ENCODE peak calls at places on chromosomes 4 and X, in ten cellular contexts. C is transverse colon, D is cardiac fibroblast, O is Peyer's patch, T is NB4, Q is neural progenitor cell, I is heart left ventricle, H is endodermal cell, F is astrocyte of the spinal cord, S is fibroblast of the aortic adventitia. W is an unnamed sample.
A peak's percentile ranks its signal among the peaks of the same experiment; 100 is the strongest.

GRCh38 chrX:129361566-129361965 is 161.7 kb downstream of the SMARCA1 start:
- DNase-seq in C (no peak), F (no peak), Q (no peak), H (no peak), O (no peak), T (no peak), S (no peak), I (no peak), D (no peak), W (no peak)

GRCh38 chr4:155694100-155694785 is 27.6 kb downstream of the GUCY1A1 start:
- DNase-seq in D (no peak), Q (no peak), F (no peak), T (no peak), C (no peak), S (no peak), O (no peak), H (no peak), I (no peak), W (no peak)

GRCh38 chr4:140719022-140719421 is 37.2 kb downstream of the TBC1D9 start:
- DNase-seq in D (peak; percentile 67), T (no peak), H (no peak), F (peak; percentile 56), Q (no peak), O (no peak), C (no peak), S (peak; percentile 65), I (no peak), W (peak; percentile 68)

GRCh38 chrX:139560221-139560620 is 29.7 kb downstream of the F9 start:
- DNase-seq in T (no peak), I (no peak), C (no peak), H (no peak), S (peak; percentile 52), F (peak; percentile 18), Q (no peak), D (peak; percentile 0), O (no peak), W (no peak)

GRCh38 chrX:40402771-40403533 is 177.8 kb upstream of the ATP6AP2 start:
- DNase-seq in H (peak; percentile 55), S (peak; percentile 62), F (peak; percentile 34), Q (no peak), T (peak; percentile 61), C (peak; percentile 21), I (no peak), D (peak; percentile 28), O (peak; percentile 48), W (peak; percentile 24)

GRCh38 chr4:6641164-6641970 is 882 bp downstream of the MRFAP1 start:
- DNase-seq in C (peak; percentile 61), Q (peak; percentile 59), O (peak; percentile 74), I (peak; percentile 63), H (peak; percentile 64), T (peak; percentile 60), S (peak; percentile 37), D (peak; percentile 45), F (peak; percentile 37), W (peak; percentile 56)

GRCh38 chrX:74535211-74535621 is 79.2 kb downstream of the RLIM start:
- DNase-seq in C (peak; percentile 12), I (no peak), Q (peak; percentile 69), S (peak; percentile 78), H (peak; percentile 65), O (peak; percentile 52), F (peak; percentile 67), D (peak; percentile 76), T (peak; percentile 81), W (peak; percentile 79)

GRCh38 chr4:185424905-185425599 is 712 bp downstream of the UFSP2 start:
- DNase-seq in Q (peak; percentile 7), D (no peak), S (peak; percentile 62), H (peak; percentile 48), I (no peak), O (no peak), T (no peak), F (no peak), C (no peak), W (peak; percentile 54)

GRCh38 chr4:7831330-7831729 is 108.3 kb downstream of the AFAP1 start:
- DNase-seq in D (peak; percentile 75), C (no peak), F (peak; percentile 85), S (peak; percentile 65), H (no peak), I (peak; percentile 51), Q (no peak), T (no peak), O (no peak), W (peak; percentile 94)

GRCh38 chrX:104864296-104864695 is 298.3 kb downstream of the IL1RAPL2 start:
- DNase-seq in O (no peak), S (no peak), I (no peak), T (no peak), F (peak; percentile 22), Q (no peak), D (peak; percentile 0), H (no peak), C (no peak), W (no peak)

GRCh38 chr4:39085891-39086290 is 23.9 kb downstream of the KLHL5 start:
- DNase-seq in Q (no peak), H (no peak), O (no peak), F (peak; percentile 48), C (no peak), T (no peak), D (peak; percentile 39), I (no peak), S (peak; percentile 56), W (peak; percentile 38)

GRCh38 chr4:78297075-78297815 is 240.1 kb downstream of the FRAS1 start:
- DNase-seq in Q (no peak), S (peak; percentile 86), O (no peak), H (no peak), D (peak; percentile 42), I (no peak), T (no peak), F (peak; percentile 20), C (no peak), W (peak; percentile 42)

DNA sequence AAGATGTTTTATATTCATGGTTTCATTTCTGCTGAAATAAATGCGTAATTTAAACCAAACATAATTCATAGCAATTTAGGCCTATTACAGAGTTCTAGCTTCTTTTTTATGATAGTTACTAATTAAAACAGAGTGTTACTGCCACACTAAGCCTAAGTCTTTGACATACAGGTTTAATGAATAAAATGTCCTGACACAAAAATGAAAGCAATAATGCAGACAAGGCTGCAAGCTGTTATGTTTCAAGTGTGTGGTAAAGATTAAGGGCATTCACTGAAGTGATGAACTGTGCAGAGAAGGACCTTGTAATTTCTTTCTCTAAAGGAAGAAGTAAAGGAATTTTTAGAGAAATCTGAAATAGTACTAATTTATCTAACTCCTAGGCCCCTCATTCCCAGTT is 2.9 kb downstream of the NDNF start:
- DNase-seq in C (no peak), H (no peak), Q (no peak), D (no peak), F (no peak), I (no peak), S (no peak), T (no peak), O (no peak), W (no peak)
- H3K4me3 ChIP-seq in C (peak overlapping the region; percentile 14), H (no peak overlapping the region), Q (peak overlapping the region; percentile 59), D (no peak overlapping the region), F (no peak overlapping the region), I (peak overlapping the region; percentile 61), S (no peak overlapping the region), T (no peak overlapping the region), O (no peak overlapping the region), W (no peak overlapping the region)

GRCh38 chrX:107226766-107227165 is 20.4 kb downstream of the DNAAF6 start:
- DNase-seq in Q (no peak), H (no peak), D (no peak), O (no peak), I (no peak), T (no peak), F (no peak), C (no peak), S (no peak), W (no peak)

GRCh38 chrX:107228486-107228819 is 22.0 kb downstream of the DNAAF6 start:
- DNase-seq in D (no peak), S (no peak), O (no peak), F (no peak), Q (no peak), T (no peak), I (no peak), H (no peak), C (no peak), W (no peak)

GRCh38 chrX:107227780-107228485 is 21.5 kb downstream of the DNAAF6 start:
- DNase-seq in C (no peak), D (no peak), T (no peak), Q (no peak), O (no peak), H (no peak), F (no peak), I (no peak), S (no peak), W (no peak)
- TF ChIP-seq CTCF in C (no peak), D (no peak), T (no peak), Q (no peak), O (no peak), H (no peak), F (no peak), I (no peak), S (no peak), W (no peak)

DNA sequence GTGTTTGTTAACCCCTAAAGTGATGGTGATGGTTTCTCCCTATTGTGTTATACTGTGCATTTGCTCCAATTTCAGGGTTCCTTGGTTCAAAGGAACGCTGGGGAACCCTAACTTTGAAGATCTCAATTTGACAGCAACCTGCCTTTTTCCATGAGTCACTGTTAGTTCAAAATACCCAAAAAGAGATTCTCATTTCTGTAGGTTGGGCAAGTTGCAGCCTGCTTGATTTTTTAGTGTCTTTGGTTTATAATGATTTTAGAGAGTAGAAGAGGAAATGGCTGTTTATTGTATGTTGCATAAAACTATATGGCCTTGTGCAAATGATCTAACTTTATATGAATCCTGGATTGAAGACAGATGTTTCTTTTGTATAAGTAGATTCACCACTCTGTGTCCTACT is 23.1 kb downstream of the GAB1 start:
- DNase-seq in F (no peak), O (no peak), S (no peak), Q (no peak), I (no peak), D (no peak), T (no peak), C (no peak), H (no peak), W (no peak)
- H3K4me3 ChIP-seq in F (no peak overlapping the region), O (no peak overlapping the region), S (no peak overlapping the region), Q (no peak overlapping the region), I (no peak overlapping the region), D (no peak overlapping the region), T (no peak overlapping the region), C (peak overlapping the region; percentile 8), H (no peak overlapping the region), W (no peak overlapping the region)

GRCh38 chr4:10124167-10124930 is 7.8 kb upstream of the WDR1 start:
- DNase-seq in Q (no peak), H (no peak), I (no peak), O (no peak), D (no peak), F (no peak), S (no peak), T (no peak), C (no peak), W (no peak)

GRCh38 chr4:10121568-10122097 is 5.0 kb upstream of the WDR1 start:
- DNase-seq in C (no peak), S (no peak), D (no peak), T (no peak), Q (no peak), F (no peak), H (no peak), O (no peak), I (no peak), W (no peak)

GRCh38 chr4:10120943-10121567 is 4.5 kb upstream of the WDR1 start:
- DNase-seq in I (no peak), O (no peak), Q (no peak), S (no peak), F (no peak), T (no peak), D (no peak), H (no peak), C (no peak), W (no peak)

GRCh38 chr4:10122236-10122932 is 5.8 kb upstream of the WDR1 start:
- DNase-seq in C (no peak), S (no peak), Q (no peak), H (no peak), D (no peak), T (no peak), O (no peak), I (no peak), F (no peak), W (no peak)

GRCh38 chr4:10123227-10124101 is 6.9 kb upstream of the WDR1 start:
- DNase-seq in C (peak; percentile 58), Q (peak; percentile 67), F (peak; percentile 65), D (peak; percentile 77), I (peak; percentile 50), O (peak; percentile 88), S (peak; percentile 40), T (no peak), H (peak; percentile 72), W (peak; percentile 76)
- TF ChIP-seq CTCF in C (no peak), Q (no peak), F (no peak), D (no peak), I (no peak), O (no peak), S (no peak), T (no peak), H (no peak), W (no peak)